ENCODE peak calls at places on chromosomes 3 and 15, in five cellular contexts. One of them, this sample, is unnamed.

GRCh38 chr15:83858820-83859505 is 205.0 kb downstream of the ADAMTSL3 start:
- DNase-seq in tibial nerve: no peak
- DNase-seq in ovary: no peak
- DNase-seq in heart left ventricle: no peak
- DNase-seq in MM.1S: no peak
- DNase-seq in this sample: no peak

GRCh38 chr3:123110238-123110952 is 43.6 kb downstream of the PDIA5 start:
- DNase-seq in tibial nerve: no peak
- DNase-seq in ovary: no peak
- DNase-seq in heart left ventricle: no peak
- DNase-seq in MM.1S: no peak
- DNase-seq in this sample: no peak

GRCh38 chr15:55250392-55250791 is 39.2 kb downstream of the RAB27A start:
- DNase-seq in tibial nerve: no peak
- DNase-seq in ovary: no peak
- DNase-seq in heart left ventricle: no peak
- DNase-seq in MM.1S: no peak
- DNase-seq in this sample: no peak

GRCh38 chr3:57803647-57804081 is 47.6 kb downstream of the SLMAP start:
- DNase-seq in tibial nerve: no peak
- DNase-seq in ovary: no peak
- DNase-seq in heart left ventricle: peak; percentile 22
- DNase-seq in MM.1S: no peak
- DNase-seq in this sample: no peak

GRCh38 chr15:30962659-30963058 is 28.8 kb downstream of the MTMR10 start:
- DNase-seq in tibial nerve: no peak
- DNase-seq in ovary: no peak
- DNase-seq in heart left ventricle: no peak
- DNase-seq in MM.1S: no peak
- DNase-seq in this sample: no peak

GRCh38 chr3:128591728-128592426 is 58.7 kb downstream of the RPN1 start:
- DNase-seq in tibial nerve: no peak
- DNase-seq in ovary: no peak
- DNase-seq in heart left ventricle: no peak
- DNase-seq in MM.1S: no peak
- DNase-seq in this sample: no peak

GRCh38 chr3:42673082-42673481 is 12.3 kb upstream of the KLHL40 start:
- DNase-seq in tibial nerve: no peak
- DNase-seq in ovary: no peak
- DNase-seq in heart left ventricle: no peak
- DNase-seq in MM.1S: no peak
- DNase-seq in this sample: peak; percentile 47

GRCh38 chr3:52014613-52015012 is 18.9 kb upstream of the RPL29 start:
- DNase-seq in tibial nerve: no peak
- DNase-seq in ovary: no peak
- DNase-seq in heart left ventricle: no peak
- DNase-seq in MM.1S: no peak
- DNase-seq in this sample: no peak

GRCh38 chr3:32018723-32019564 is 37.4 kb downstream of the ZNF860 start:
- DNase-seq in tibial nerve: no peak
- DNase-seq in ovary: no peak
- DNase-seq in heart left ventricle: no peak
- DNase-seq in MM.1S: peak; percentile 39
- DNase-seq in this sample: no peak

GRCh38 chr3:22990291-22991200 is 212.6 kb upstream of the UBE2E2 start:
- DNase-seq in tibial nerve: no peak
- DNase-seq in ovary: no peak
- DNase-seq in heart left ventricle: no peak
- DNase-seq in MM.1S: no peak
- DNase-seq in this sample: no peak

GRCh38 chr15:29672446-29672845 is 149.8 kb downstream of the TJP1 start:
- DNase-seq in tibial nerve: no peak
- DNase-seq in ovary: no peak
- DNase-seq in heart left ventricle: no peak
- DNase-seq in MM.1S: no peak
- DNase-seq in this sample: peak; percentile 28

GRCh38 chr15:35107122-35107521 is 22.0 kb upstream of the NANOGP8 start:
- DNase-seq in tibial nerve: no peak
- DNase-seq in ovary: no peak
- DNase-seq in heart left ventricle: no peak
- DNase-seq in MM.1S: no peak
- DNase-seq in this sample: no peak

GRCh38 chr3:197940745-197941384 is 9.1 kb upstream of the RPL35A start:
- DNase-seq in tibial nerve: no peak
- DNase-seq in ovary: no peak
- DNase-seq in heart left ventricle: no peak
- DNase-seq in MM.1S: no peak
- DNase-seq in this sample: no peak

GRCh38 chr15:50939911-50940310 is 31.4 kb downstream of the AP4E1 start:
- DNase-seq in tibial nerve: no peak
- DNase-seq in ovary: no peak
- DNase-seq in heart left ventricle: no peak
- DNase-seq in MM.1S: no peak
- DNase-seq in this sample: no peak

GRCh38 chr3:73762855-73763254 is 138.1 kb upstream of the PDZRN3 start:
- DNase-seq in tibial nerve: no peak
- DNase-seq in ovary: no peak
- DNase-seq in heart left ventricle: no peak
- DNase-seq in MM.1S: no peak
- DNase-seq in this sample: no peak

GRCh38 chr3:45939341-45939771 is 3.9 kb upstream of the CXCR6 start:
- DNase-seq in tibial nerve: no peak
- DNase-seq in ovary: no peak
- DNase-seq in heart left ventricle: no peak
- DNase-seq in MM.1S: no peak
- DNase-seq in this sample: no peak

GRCh38 chr3:106078635-106079034 is 209.8 kb upstream of the CBLB start:
- DNase-seq in tibial nerve: no peak
- DNase-seq in ovary: no peak
- DNase-seq in heart left ventricle: no peak
- DNase-seq in MM.1S: no peak
- DNase-seq in this sample: no peak

GRCh38 chr3:194935061-194935460 is 249.4 kb downstream of the FAM43A start:
- DNase-seq in tibial nerve: no peak
- DNase-seq in ovary: no peak
- DNase-seq in heart left ventricle: no peak
- DNase-seq in MM.1S: no peak
- DNase-seq in this sample: peak; percentile 33

GRCh38 chr3:33317963-33318708 is 40.9 kb downstream of the FBXL2 start:
- DNase-seq in tibial nerve: no peak
- DNase-seq in ovary: no peak
- DNase-seq in heart left ventricle: no peak
- DNase-seq in MM.1S: peak; percentile 23
- DNase-seq in this sample: no peak

GRCh38 chr3:125163739-125164601 is 48.6 kb downstream of the SLC12A8 start:
- DNase-seq in tibial nerve: no peak
- DNase-seq in ovary: no peak
- DNase-seq in heart left ventricle: peak; percentile 42
- DNase-seq in MM.1S: no peak
- DNase-seq in this sample: no peak

GRCh38 chr3:152314677-152315353 is 46.1 kb downstream of the MBNL1 start:
- DNase-seq in tibial nerve: no peak
- DNase-seq in ovary: no peak
- DNase-seq in heart left ventricle: no peak
- DNase-seq in MM.1S: no peak
- DNase-seq in this sample: no peak

GRCh38 chr3:189267981-189268613 is 96.3 kb downstream of the TPRG1 start:
- DNase-seq in tibial nerve: no peak
- DNase-seq in ovary: no peak
- DNase-seq in heart left ventricle: no peak
- DNase-seq in MM.1S: no peak
- DNase-seq in this sample: no peak

GRCh38 chr15:39961051-39961450 is 27.1 kb downstream of the EIF2AK4 start:
- DNase-seq in tibial nerve: no peak
- DNase-seq in ovary: no peak
- DNase-seq in heart left ventricle: no peak
- DNase-seq in MM.1S: no peak
- DNase-seq in this sample: no peak

GRCh38 chr3:172249039-172249438 is 199.2 kb downstream of the GHSR start:
- DNase-seq in tibial nerve: no peak
- DNase-seq in ovary: no peak
- DNase-seq in heart left ventricle: no peak
- DNase-seq in MM.1S: no peak
- DNase-seq in this sample: no peak

GRCh38 chr15:39851505-39852082 is 68.5 kb downstream of the GPR176 start:
- DNase-seq in tibial nerve: no peak
- DNase-seq in ovary: no peak
- DNase-seq in heart left ventricle: no peak
- DNase-seq in MM.1S: no peak
- DNase-seq in this sample: no peak

GRCh38 chr3:159429702-159430101 is 558.9 kb upstream of the IL12A start:
- DNase-seq in tibial nerve: no peak
- DNase-seq in ovary: no peak
- DNase-seq in heart left ventricle: no peak
- DNase-seq in MM.1S: no peak
- DNase-seq in this sample: no peak

GRCh38 chr3:37559461-37559860 is 302.2 kb upstream of the CTDSPL start:
- DNase-seq in tibial nerve: no peak
- DNase-seq in ovary: no peak
- DNase-seq in heart left ventricle: no peak
- DNase-seq in MM.1S: no peak
- DNase-seq in this sample: no peak

GRCh38 chr15:66679657-66680108 is 22.4 kb upstream of the SMAD6 start:
- DNase-seq in tibial nerve: no peak
- DNase-seq in ovary: peak; percentile 54
- DNase-seq in heart left ventricle: peak; percentile 56
- DNase-seq in MM.1S: no peak
- DNase-seq in this sample: no peak

GRCh38 chr3:10983219-10983916 is 9.2 kb upstream of the SLC6A1 start:
- DNase-seq in tibial nerve: no peak
- DNase-seq in ovary: no peak
- DNase-seq in heart left ventricle: no peak
- DNase-seq in MM.1S: peak; percentile 30
- DNase-seq in this sample: no peak

GRCh38 chr15:29103825-29104565 is 165.6 kb downstream of the NSMCE3 start:
- DNase-seq in tibial nerve: peak; percentile 27
- DNase-seq in ovary: peak; percentile 73
- DNase-seq in heart left ventricle: peak; percentile 64
- DNase-seq in MM.1S: no peak
- DNase-seq in this sample: peak; percentile 74

GRCh38 chr15:74380361-74381189 is 13.1 kb upstream of the CYP11A1 start:
- DNase-seq in tibial nerve: no peak
- DNase-seq in ovary: no peak
- DNase-seq in heart left ventricle: no peak
- DNase-seq in MM.1S: no peak
- DNase-seq in this sample: no peak

GRCh38 chr15:74382004-74382816 is 14.8 kb upstream of the CYP11A1 start:
- DNase-seq in tibial nerve: peak; percentile 75
- DNase-seq in ovary: peak; percentile 89
- DNase-seq in heart left ventricle: peak; percentile 82
- DNase-seq in MM.1S: peak; percentile 78
- DNase-seq in this sample: peak; percentile 88

GRCh38 chr15:74381481-74381880 is 14.0 kb upstream of the CYP11A1 start:
- DNase-seq in tibial nerve: no peak
- DNase-seq in ovary: no peak
- DNase-seq in heart left ventricle: no peak
- DNase-seq in MM.1S: no peak
- DNase-seq in this sample: no peak

GRCh38 chr15:74383286-74383685 is 15.8 kb upstream of the CYP11A1 start:
- DNase-seq in tibial nerve: no peak
- DNase-seq in ovary: no peak
- DNase-seq in heart left ventricle: no peak
- DNase-seq in MM.1S: no peak
- DNase-seq in this sample: no peak

DNA sequence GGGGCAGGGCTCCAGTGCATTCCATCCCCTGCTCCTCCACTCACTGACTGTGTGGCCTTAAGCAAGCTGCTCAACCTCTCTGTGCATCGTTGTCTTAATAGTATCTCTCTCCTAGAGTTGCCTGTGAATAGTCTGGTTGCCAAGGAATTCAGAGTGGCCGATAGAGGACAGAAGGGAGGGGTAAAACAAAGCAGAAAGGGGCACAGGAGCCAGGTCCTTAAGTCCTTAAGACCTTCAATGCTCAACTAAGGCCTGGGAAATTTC is 13.7 kb upstream of the CYP11A1 start:
- DNase-seq in tibial nerve: no peak
- DNase-seq in ovary: no peak
- DNase-seq in heart left ventricle: no peak
- DNase-seq in MM.1S: no peak
- DNase-seq in this sample: no peak
- H3K27me3 ChIP-seq in tibial nerve: no peaks in the 10 kb centered on the region
- H3K27me3 ChIP-seq in ovary: no peaks in the 10 kb centered on the region
- H3K27me3 ChIP-seq in heart left ventricle: no peaks in the 10 kb centered on the region
- H3K27me3 ChIP-seq in MM.1S: no peaks in the 10 kb centered on the region
- H3K27me3 ChIP-seq in this sample: no peaks in the 10 kb centered on the region

GRCh38 chr15:69597061-69597592 is 144.5 kb downstream of the RPLP1 start:
- DNase-seq in tibial nerve: no peak
- DNase-seq in ovary: no peak
- DNase-seq in heart left ventricle: no peak
- DNase-seq in MM.1S: no peak
- DNase-seq in this sample: peak; percentile 35

GRCh38 chr15:69593981-69594966 is 141.7 kb downstream of the RPLP1 start:
- DNase-seq in tibial nerve: peak; percentile 56
- DNase-seq in ovary: no peak
- DNase-seq in heart left ventricle: peak; percentile 52
- DNase-seq in MM.1S: no peak
- DNase-seq in this sample: peak; percentile 89

GRCh38 chr15:69592954-69593353 is 140.3 kb downstream of the RPLP1 start:
- DNase-seq in tibial nerve: no peak
- DNase-seq in ovary: no peak
- DNase-seq in heart left ventricle: no peak
- DNase-seq in MM.1S: no peak
- DNase-seq in this sample: no peak

GRCh38 chr15:69593488-69593887 is 140.9 kb downstream of the RPLP1 start:
- DNase-seq in tibial nerve: no peak
- DNase-seq in ovary: no peak
- DNase-seq in heart left ventricle: no peak
- DNase-seq in MM.1S: no peak
- DNase-seq in this sample: no peak

GRCh38 chr15:69595009-69595825 is 142.6 kb downstream of the RPLP1 start:
- DNase-seq in tibial nerve: peak; percentile 49
- DNase-seq in ovary: no peak
- DNase-seq in heart left ventricle: peak; percentile 80
- DNase-seq in MM.1S: no peak
- DNase-seq in this sample: peak; percentile 77
- TF ChIP-seq CTCF in tibial nerve: no peak
- TF ChIP-seq CTCF in ovary: no peak
- TF ChIP-seq CTCF in heart left ventricle: no peak
- TF ChIP-seq CTCF in MM.1S: no peak
- TF ChIP-seq CTCF in this sample: no peak

GRCh38 chr15:52787549-52788098 is 2.5 kb downstream of the ONECUT1 start:
- DNase-seq in tibial nerve: no peak
- DNase-seq in ovary: no peak
- DNase-seq in heart left ventricle: no peak
- DNase-seq in MM.1S: no peak
- DNase-seq in this sample: no peak
- H3K27me3 ChIP-seq in tibial nerve: peaks cover 99% of the 10 kb centered on the region
- H3K27me3 ChIP-seq in ovary: no peaks in the 10 kb centered on the region
- H3K27me3 ChIP-seq in heart left ventricle: peaks cover 96% of the 10 kb centered on the region
- H3K27me3 ChIP-seq in MM.1S: peaks cover 73% of the 10 kb centered on the region
- H3K27me3 ChIP-seq in this sample: peaks cover 41% of the 10 kb centered on the region

DNA sequence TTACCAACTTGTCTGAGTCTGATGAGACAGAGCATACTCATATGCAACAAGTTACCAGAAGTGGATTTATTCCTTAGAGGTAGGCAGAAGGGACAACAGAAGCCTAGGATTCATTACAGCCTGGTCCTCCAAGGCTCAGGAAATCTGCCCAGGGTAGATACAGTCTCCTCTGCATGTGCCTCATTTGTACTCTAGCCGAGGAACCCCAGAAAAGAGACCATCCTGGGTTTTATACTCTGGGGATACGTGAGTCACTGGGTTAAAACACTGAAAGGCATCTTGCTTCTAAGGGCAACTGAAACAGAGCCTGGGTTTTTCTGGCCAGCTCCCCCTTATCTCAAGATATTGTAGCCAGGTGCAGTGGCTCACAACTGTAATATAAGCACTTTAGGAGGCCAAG is 45.6 kb downstream of the TLNRD1 start:
- DNase-seq in tibial nerve: no peak
- DNase-seq in ovary: no peak
- DNase-seq in heart left ventricle: no peak
- DNase-seq in MM.1S: no peak
- DNase-seq in this sample: no peak
- TF ChIP-seq CTCF in tibial nerve: no peak
- TF ChIP-seq CTCF in ovary: no peak
- TF ChIP-seq CTCF in heart left ventricle: no peak
- TF ChIP-seq CTCF in MM.1S: no peak
- TF ChIP-seq CTCF in this sample: no peak

This sample was measured in ascending aorta.